ENCODE peak calls at places on chromosome 7, in ten cellular contexts. C, U, Y, F, S, O, M, W, P and Z are unnamed samples.

GRCh38 chr7:55248526-55248925 is 116.6 kb upstream of the LANCL2 start:
- DNase-seq in S (no peak), O (no peak), C (no peak), F (no peak), W (no peak), P (no peak), Y (no peak), U (no peak), M (no peak), Z (no peak)

GRCh38 chr7:139644191-139644590 is 120.7 kb downstream of the CLEC2L start:
- DNase-seq in C (no peak), U (no peak), W (no peak), M (no peak), Y (no peak), F (no peak), P (no peak), S (no peak), O (no peak), Z (no peak)

GRCh38 chr7:125118444-125118843 is 188.8 kb upstream of the POT1 start:
- DNase-seq in M (no peak), C (no peak), U (no peak), F (no peak), O (no peak), S (no peak), Y (peak; percentile 10), P (no peak), W (no peak), Z (no peak)

GRCh38 chr7:98110249-98111022 is 3.8 kb downstream of the LMTK2 start:
- DNase-seq in Y (peak; percentile 41), O (peak; percentile 64), W (no peak), C (peak; percentile 30), F (no peak), M (no peak), U (no peak), P (no peak), S (no peak), Z (peak; percentile 68)

GRCh38 chr7:85102813-85103350 is 84.0 kb downstream of the SEMA3D start:
- DNase-seq in Y (peak; percentile 28), U (peak; percentile 62), M (no peak), F (no peak), P (no peak), C (no peak), S (no peak), O (no peak), W (no peak), Z (no peak)

GRCh38 chr7:88399036-88399435 is 92.3 kb upstream of the STEAP4 start:
- DNase-seq in Y (no peak), P (no peak), M (peak; percentile 32), U (no peak), F (no peak), C (peak; percentile 7), S (no peak), W (no peak), O (no peak), Z (no peak)

GRCh38 chr7:93651603-93652159 is 77.2 kb upstream of the CALCR start:
- DNase-seq in M (peak; percentile 88), S (no peak), U (no peak), F (no peak), C (no peak), Y (no peak), O (no peak), P (no peak), W (no peak), Z (no peak)

GRCh38 chr7:30874656-30875317 is 36.9 kb upstream of the AQP1 start:
- DNase-seq in U (no peak), F (no peak), M (no peak), W (no peak), P (no peak), S (no peak), Y (no peak), O (no peak), C (no peak), Z (no peak)

GRCh38 chr7:97145068-97145467 is 27.6 kb downstream of the SDHAF3 start:
- DNase-seq in O (peak; percentile 27), C (no peak), U (peak; percentile 43), Y (peak; percentile 47), S (no peak), W (no peak), P (peak; percentile 5), M (peak; percentile 43), F (no peak), Z (no peak)

GRCh38 chr7:83677180-83677866 is 28.4 kb upstream of the SEMA3E start:
- DNase-seq in S (peak; percentile 32), W (no peak), F (no peak), C (no peak), Y (peak; percentile 93), M (peak; percentile 16), U (peak; percentile 94), P (no peak), O (peak; percentile 74), Z (no peak)

GRCh38 chr7:127383123-127383835 is 9.2 kb downstream of the ZNF800 start:
- DNase-seq in M (no peak), U (peak; percentile 56), P (no peak), S (no peak), O (peak; percentile 15), C (no peak), W (no peak), Y (peak; percentile 60), F (no peak), Z (no peak)

GRCh38 chr7:47483604-47484273 is 98.2 kb downstream of the TNS3 start:
- DNase-seq in F (no peak), W (no peak), Y (no peak), O (no peak), P (no peak), U (peak; percentile 38), S (no peak), M (no peak), C (no peak), Z (no peak)

GRCh38 chr7:85201209-85201608 is 14.4 kb upstream of the SEMA3D start:
- DNase-seq in W (no peak), C (no peak), P (no peak), O (no peak), S (no peak), F (no peak), Y (no peak), U (no peak), M (no peak), Z (no peak)

GRCh38 chr7:23211542-23211941 is 29.7 kb downstream of the NUP42 start:
- DNase-seq in F (no peak), S (no peak), U (no peak), O (peak; percentile 23), W (no peak), P (no peak), C (no peak), M (no peak), Y (no peak), Z (no peak)

GRCh38 chr7:13800694-13801448 is 188.6 kb downstream of the ETV1 start:
- DNase-seq in W (no peak), S (no peak), M (peak; percentile 33), U (peak; percentile 93), F (no peak), P (no peak), C (no peak), Y (peak; percentile 93), O (no peak), Z (no peak)